ENCODE peak calls at places on chromosomes 12 and 14, in ten cellular contexts. R, E, G, Q, W, I, J, N, K and P are unnamed samples. For H3K4me1, the result is how much of the 10 kb centered on the place peaks cover.

GRCh38 chr14:24605435-24606190 is 3.9 kb downstream of the GZMH start:
- DNase-seq in R (no peak), E (peak), G (no peak), Q (peak), W (peak), I (no peak), J (peak), N (peak), K (no peak), P (no peak)

GRCh38 chr12:80173465-80173864 is 74.1 kb downstream of the OTOGL start:
- DNase-seq in R (no peak), E (no peak), G (no peak), Q (no peak), W (no peak), I (no peak), J (no peak), N (no peak), K (no peak), P (no peak)

GRCh38 chr12:101963703-101964102 is 86.3 kb downstream of the DRAM1 start:
- DNase-seq in R (no peak), E (peak), G (peak), Q (no peak), W (peak), I (no peak), J (no peak), N (no peak), K (no peak), P (no peak)

GRCh38 chr12:49507139-49507538 is 31.7 kb upstream of the KCNH3 start:
- DNase-seq in R (peak), E (no peak), G (peak), Q (no peak), W (no peak), I (no peak), J (no peak), N (peak), K (no peak), P (no peak)

GRCh38 chr12:103816663-103817062 is 24.4 kb downstream of the NT5DC3 start:
- DNase-seq in R (no peak), E (no peak), G (no peak), Q (no peak), W (no peak), I (no peak), J (no peak), N (no peak), K (no peak), P (no peak)

GRCh38 chr12:570237-570925 is 92.9 kb downstream of the NINJ2 start:
- DNase-seq in R (peak), E (peak), G (peak), Q (peak), W (peak), I (peak), J (peak), N (peak), K (peak), P (peak)

GRCh38 chr12:123715151-123715676 is 3.1 kb downstream of the ATP6V0A2 start:
- DNase-seq in R (no peak), E (no peak), G (no peak), Q (no peak), W (no peak), I (no peak), J (no peak), N (no peak), K (no peak), P (no peak)

GRCh38 chr14:102620413-102620812 is 28.0 kb downstream of the RCOR1 start:
- DNase-seq in R (peak), E (no peak), G (peak), Q (no peak), W (no peak), I (no peak), J (no peak), N (no peak), K (no peak), P (no peak)

GRCh38 chr12:130049666-130050065 is 112.6 kb upstream of the FZD10 start:
- DNase-seq in R (no peak), E (no peak), G (no peak), Q (no peak), W (no peak), I (no peak), J (no peak), N (peak), K (no peak), P (peak)

GRCh38 chr12:75404231-75404630 is 13.3 kb downstream of the GLIPR1L2 start:
- DNase-seq in R (no peak), E (no peak), G (no peak), Q (no peak), W (no peak), I (no peak), J (no peak), N (no peak), K (no peak), P (no peak)

GRCh38 chr12:132170094-132170636 is 25.9 kb downstream of the NOC4L start:
- DNase-seq in R (peak), E (no peak), G (peak), Q (no peak), W (no peak), I (no peak), J (peak), N (peak), K (no peak), P (peak)

GRCh38 chr12:46357438-46358324 is 14.9 kb downstream of the SLC38A2 start:
- DNase-seq in R (peak), E (no peak), G (peak), Q (no peak), W (no peak), I (no peak), J (no peak), N (peak), K (no peak), P (no peak)

GRCh38 chr14:104554088-104554607 is 25.4 kb upstream of the C14orf180 start:
- DNase-seq in R (no peak), E (no peak), G (no peak), Q (no peak), W (peak), I (peak), J (peak), N (no peak), K (peak), P (peak)

GRCh38 chr12:114682101-114682919 is 1.7 kb downstream of the TBX3 start:
- DNase-seq in R (no peak), E (no peak), G (no peak), Q (no peak), W (no peak), I (no peak), J (no peak), N (peak), K (no peak), P (no peak)

GRCh38 chr12:103928736-103929050 is 1.5 kb upstream of the HSP90B1 start:
- DNase-seq in R (no peak), E (peak), G (no peak), Q (peak), W (no peak), I (peak), J (no peak), N (no peak), K (no peak), P (no peak)

GRCh38 chr12:58521796-58522195 is 398.5 kb downstream of the LRIG3 start:
- DNase-seq in R (no peak), E (no peak), G (no peak), Q (no peak), W (no peak), I (no peak), J (no peak), N (peak), K (no peak), P (no peak)

GRCh38 chr12:113142173-113142885 is 6.8 kb upstream of the RASAL1 start:
- DNase-seq in R (no peak), E (peak), G (no peak), Q (peak), W (peak), I (peak), J (peak), N (no peak), K (peak), P (no peak)

GRCh38 chr12:47838286-47838931 is 18.7 kb upstream of the HDAC7 start:
- DNase-seq in R (peak), E (no peak), G (peak), Q (no peak), W (peak), I (peak), J (no peak), N (peak), K (peak), P (peak)

GRCh38 chr12:65879878-65880277 is 55.6 kb downstream of the HMGA2 start:
- DNase-seq in R (peak), E (no peak), G (peak), Q (peak), W (no peak), I (no peak), J (no peak), N (peak), K (no peak), P (no peak)
- H3K4me1 ChIP-seq in R (under half), E (under half), G (under half), Q (under half), W (under half), I (under half), J (under half), N (half or more), K (under half), P (under half)

GRCh38 chr14:72553656-72554055 is 340.2 kb downstream of the DPF3 start:
- DNase-seq in R (no peak), E (no peak), G (peak), Q (no peak), W (no peak), I (no peak), J (no peak), N (no peak), K (no peak), P (no peak)
- H3K27ac ChIP-seq in R (no peak), E (no peak), G (no peak), Q (no peak), W (no peak), I (no peak), J (no peak), N (no peak), K (peak), P (no peak)

DNA sequence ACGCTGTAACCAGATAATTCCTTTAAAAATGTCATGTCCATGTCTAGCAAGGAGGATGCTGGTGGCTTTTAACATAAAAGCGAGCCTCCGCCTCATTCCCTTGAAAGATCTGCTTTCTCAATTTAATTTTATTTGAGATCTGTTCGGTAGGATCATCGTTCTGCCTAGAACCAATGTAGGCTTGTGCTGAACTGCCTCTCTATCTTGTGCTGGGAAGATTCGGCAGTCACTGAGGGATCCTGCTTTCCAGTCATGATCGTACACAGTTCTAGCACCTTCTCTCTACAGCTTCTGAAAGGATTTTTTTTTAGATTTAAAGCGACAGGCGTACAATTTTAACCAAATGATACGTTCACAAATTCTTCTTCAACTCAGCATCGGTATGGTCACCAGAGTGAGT is 54.3 kb downstream of the PEBP1 start:
- DNase-seq in R (peak), E (no peak), G (peak), Q (no peak), W (no peak), I (no peak), J (no peak), N (no peak), K (no peak), P (no peak)
- H3K4me3 ChIP-seq in R (no peak), E (peak), G (no peak), Q (no peak), W (no peak), I (no peak), J (peak), N (no peak), K (peak), P (peak)

GRCh38 chr12:15208871-15209656 is 12.2 kb downstream of the RERG start:
- DNase-seq in R (peak), E (no peak), G (peak), Q (no peak), W (no peak), I (peak), J (no peak), N (no peak), K (no peak), P (no peak)

GRCh38 chr12:15206338-15206737 is 14.9 kb downstream of the RERG start:
- DNase-seq in R (no peak), E (no peak), G (no peak), Q (no peak), W (no peak), I (no peak), J (no peak), N (no peak), K (no peak), P (no peak)

GRCh38 chr12:15206831-15207394 is 14.3 kb downstream of the RERG start:
- DNase-seq in R (no peak), E (no peak), G (no peak), Q (no peak), W (no peak), I (no peak), J (no peak), N (no peak), K (no peak), P (no peak)

GRCh38 chr12:15209782-15210181 is 11.4 kb downstream of the RERG start:
- DNase-seq in R (peak), E (no peak), G (peak), Q (no peak), W (no peak), I (no peak), J (no peak), N (no peak), K (no peak), P (no peak)

GRCh38 chr12:15208140-15208539 is 13.1 kb downstream of the RERG start:
- DNase-seq in R (peak), E (no peak), G (peak), Q (no peak), W (no peak), I (no peak), J (no peak), N (no peak), K (no peak), P (no peak)
- H3K4me1 ChIP-seq in R (under half), E (under half), G (under half), Q (under half), W (under half), I (under half), J (under half), N (under half), K (under half), P (under half)